ENCODE peak calls at places on chromosome 9, in nine cellular contexts. One of them, this sample, is unnamed.

GRCh38 chr9:121026260-121026691 is 23.8 kb downstream of the C5 start:
- DNase-seq in sigmoid colon: no peak
- DNase-seq in neural progenitor cell: no peak
- DNase-seq in stomach: no peak
- DNase-seq in omental fat pad: no peak
- DNase-seq in MM.1S: no peak
- DNase-seq in HFFc6: no peak
- DNase-seq in dorsolateral prefrontal cortex: no peak
- DNase-seq in mucosa of descending colon: no peak
- DNase-seq in this sample: no peak

GRCh38 chr9:228929-229695 is 14.4 kb downstream of the DOCK8 start:
- DNase-seq in neural progenitor cell: no peak
- DNase-seq in dorsolateral prefrontal cortex: no peak
- DNase-seq in MM.1S: no peak
- DNase-seq in omental fat pad: no peak
- DNase-seq in stomach: no peak
- DNase-seq in HFFc6: no peak
- DNase-seq in sigmoid colon: no peak
- DNase-seq in mucosa of descending colon: no peak
- DNase-seq in this sample: no peak

GRCh38 chr9:5336683-5337082 is 3.0 kb downstream of the RLN1 start:
- DNase-seq in mucosa of descending colon: no peak
- DNase-seq in sigmoid colon: no peak
- DNase-seq in HFFc6: no peak
- DNase-seq in dorsolateral prefrontal cortex: no peak
- DNase-seq in MM.1S: peak; percentile 56
- DNase-seq in neural progenitor cell: no peak
- DNase-seq in stomach: no peak
- DNase-seq in omental fat pad: no peak
- DNase-seq in this sample: no peak

GRCh38 chr9:116313638-116314037 is 160.0 kb downstream of the PAPPA start:
- DNase-seq in mucosa of descending colon: no peak
- DNase-seq in neural progenitor cell: no peak
- DNase-seq in omental fat pad: no peak
- DNase-seq in stomach: no peak
- DNase-seq in MM.1S: no peak
- DNase-seq in sigmoid colon: no peak
- DNase-seq in dorsolateral prefrontal cortex: no peak
- DNase-seq in HFFc6: peak; percentile 11
- DNase-seq in this sample: no peak

GRCh38 chr9:114691046-114691955 is 9.3 kb upstream of the TEX48 start:
- DNase-seq in MM.1S: no peak
- DNase-seq in HFFc6: peak; percentile 87
- DNase-seq in omental fat pad: no peak
- DNase-seq in neural progenitor cell: no peak
- DNase-seq in mucosa of descending colon: no peak
- DNase-seq in stomach: no peak
- DNase-seq in dorsolateral prefrontal cortex: no peak
- DNase-seq in sigmoid colon: no peak
- DNase-seq in this sample: peak; percentile 50

GRCh38 chr9:92963831-92964606 is 16.7 kb downstream of the FGD3 start:
- DNase-seq in mucosa of descending colon: peak; percentile 49
- DNase-seq in MM.1S: peak; percentile 78
- DNase-seq in HFFc6: no peak
- DNase-seq in stomach: peak; percentile 49
- DNase-seq in sigmoid colon: no peak
- DNase-seq in neural progenitor cell: no peak
- DNase-seq in omental fat pad: no peak
- DNase-seq in dorsolateral prefrontal cortex: no peak
- DNase-seq in this sample: no peak

GRCh38 chr9:88420227-88420626 is 32.0 kb downstream of the SPIN1 start:
- DNase-seq in sigmoid colon: no peak
- DNase-seq in HFFc6: no peak
- DNase-seq in neural progenitor cell: no peak
- DNase-seq in dorsolateral prefrontal cortex: no peak
- DNase-seq in stomach: no peak
- DNase-seq in omental fat pad: no peak
- DNase-seq in MM.1S: no peak
- DNase-seq in mucosa of descending colon: no peak
- DNase-seq in this sample: no peak

GRCh38 chr9:68493953-68494541 is 46.6 kb downstream of the TMEM252 start:
- DNase-seq in neural progenitor cell: no peak
- DNase-seq in dorsolateral prefrontal cortex: no peak
- DNase-seq in MM.1S: no peak
- DNase-seq in sigmoid colon: no peak
- DNase-seq in mucosa of descending colon: no peak
- DNase-seq in HFFc6: no peak
- DNase-seq in omental fat pad: no peak
- DNase-seq in stomach: no peak
- DNase-seq in this sample: no peak

GRCh38 chr9:124771867-124772621 is 933 bp upstream of the NR6A1 start:
- DNase-seq in neural progenitor cell: peak; percentile 93
- DNase-seq in MM.1S: peak; percentile 34
- DNase-seq in omental fat pad: no peak
- DNase-seq in stomach: peak; percentile 70
- DNase-seq in mucosa of descending colon: peak; percentile 85
- DNase-seq in sigmoid colon: no peak
- DNase-seq in HFFc6: peak; percentile 24
- DNase-seq in dorsolateral prefrontal cortex: no peak
- DNase-seq in this sample: no peak

GRCh38 chr9:117926031-117926655 is 221.9 kb downstream of the TLR4 start:
- DNase-seq in dorsolateral prefrontal cortex: no peak
- DNase-seq in sigmoid colon: no peak
- DNase-seq in omental fat pad: no peak
- DNase-seq in stomach: no peak
- DNase-seq in MM.1S: no peak
- DNase-seq in HFFc6: no peak
- DNase-seq in mucosa of descending colon: no peak
- DNase-seq in neural progenitor cell: peak; percentile 13
- DNase-seq in this sample: no peak

GRCh38 chr9:117932585-117932984 is 228.4 kb downstream of the TLR4 start:
- DNase-seq in MM.1S: no peak
- DNase-seq in mucosa of descending colon: no peak
- DNase-seq in omental fat pad: no peak
- DNase-seq in stomach: no peak
- DNase-seq in sigmoid colon: no peak
- DNase-seq in neural progenitor cell: no peak
- DNase-seq in HFFc6: no peak
- DNase-seq in dorsolateral prefrontal cortex: no peak
- DNase-seq in this sample: no peak

GRCh38 chr9:117929873-117930272 is 225.7 kb downstream of the TLR4 start:
- DNase-seq in sigmoid colon: no peak
- DNase-seq in stomach: no peak
- DNase-seq in omental fat pad: no peak
- DNase-seq in MM.1S: no peak
- DNase-seq in dorsolateral prefrontal cortex: no peak
- DNase-seq in neural progenitor cell: no peak
- DNase-seq in HFFc6: no peak
- DNase-seq in mucosa of descending colon: no peak
- DNase-seq in this sample: no peak

GRCh38 chr9:117927354-117927753 is 223.2 kb downstream of the TLR4 start:
- DNase-seq in neural progenitor cell: peak; percentile 25
- DNase-seq in mucosa of descending colon: no peak
- DNase-seq in omental fat pad: no peak
- DNase-seq in stomach: no peak
- DNase-seq in sigmoid colon: no peak
- DNase-seq in MM.1S: peak; percentile 41
- DNase-seq in dorsolateral prefrontal cortex: no peak
- DNase-seq in HFFc6: no peak
- DNase-seq in this sample: no peak
- TF ChIP-seq CTCF in neural progenitor cell: peak; percentile 40
- TF ChIP-seq CTCF in mucosa of descending colon: no peak
- TF ChIP-seq CTCF in omental fat pad: no peak
- TF ChIP-seq CTCF in stomach: peak; percentile 10
- TF ChIP-seq CTCF in sigmoid colon: no peak
- TF ChIP-seq CTCF in MM.1S: peak; percentile 67
- TF ChIP-seq CTCF in dorsolateral prefrontal cortex: peak; percentile 17
- TF ChIP-seq CTCF in HFFc6: no peak
- TF ChIP-seq CTCF in this sample: peak; percentile 56

GRCh38 chr9:18294229-18294628 is 179.7 kb upstream of the ADAMTSL1 start:
- DNase-seq in stomach: no peak
- DNase-seq in mucosa of descending colon: no peak
- DNase-seq in MM.1S: no peak
- DNase-seq in sigmoid colon: no peak
- DNase-seq in omental fat pad: no peak
- DNase-seq in dorsolateral prefrontal cortex: no peak
- DNase-seq in neural progenitor cell: no peak
- DNase-seq in HFFc6: no peak
- DNase-seq in this sample: no peak

GRCh38 chr9:18299449-18299848 is 174.5 kb upstream of the ADAMTSL1 start:
- DNase-seq in omental fat pad: no peak
- DNase-seq in mucosa of descending colon: no peak
- DNase-seq in neural progenitor cell: no peak
- DNase-seq in stomach: no peak
- DNase-seq in dorsolateral prefrontal cortex: no peak
- DNase-seq in MM.1S: no peak
- DNase-seq in sigmoid colon: no peak
- DNase-seq in HFFc6: no peak
- DNase-seq in this sample: no peak

GRCh38 chr9:18296702-18297531 is 177.0 kb upstream of the ADAMTSL1 start:
- DNase-seq in omental fat pad: no peak
- DNase-seq in HFFc6: peak; percentile 35
- DNase-seq in sigmoid colon: no peak
- DNase-seq in MM.1S: peak; percentile 18
- DNase-seq in neural progenitor cell: no peak
- DNase-seq in dorsolateral prefrontal cortex: no peak
- DNase-seq in stomach: no peak
- DNase-seq in mucosa of descending colon: no peak
- DNase-seq in this sample: no peak

GRCh38 chr9:18297532-18297872 is 176.5 kb upstream of the ADAMTSL1 start:
- DNase-seq in MM.1S: peak; percentile 49
- DNase-seq in dorsolateral prefrontal cortex: no peak
- DNase-seq in sigmoid colon: no peak
- DNase-seq in mucosa of descending colon: no peak
- DNase-seq in neural progenitor cell: peak; percentile 58
- DNase-seq in HFFc6: no peak
- DNase-seq in omental fat pad: no peak
- DNase-seq in stomach: no peak
- DNase-seq in this sample: no peak
- TF ChIP-seq CTCF in MM.1S: peak; percentile 51
- TF ChIP-seq CTCF in dorsolateral prefrontal cortex: no peak
- TF ChIP-seq CTCF in sigmoid colon: no peak
- TF ChIP-seq CTCF in mucosa of descending colon: no peak
- TF ChIP-seq CTCF in neural progenitor cell: peak; percentile 54
- TF ChIP-seq CTCF in HFFc6: peak; percentile 68
- TF ChIP-seq CTCF in omental fat pad: no peak
- TF ChIP-seq CTCF in stomach: no peak
- TF ChIP-seq CTCF in this sample: peak; percentile 26

GRCh38 chr9:130199605-130200004 is 27.4 kb downstream of the NCS1 start:
- DNase-seq in mucosa of descending colon: no peak
- DNase-seq in sigmoid colon: no peak
- DNase-seq in MM.1S: no peak
- DNase-seq in omental fat pad: no peak
- DNase-seq in stomach: no peak
- DNase-seq in HFFc6: peak; percentile 15
- DNase-seq in dorsolateral prefrontal cortex: no peak
- DNase-seq in neural progenitor cell: no peak
- DNase-seq in this sample: no peak

GRCh38 chr9:130197888-130198287 is 25.7 kb downstream of the NCS1 start:
- DNase-seq in mucosa of descending colon: no peak
- DNase-seq in HFFc6: no peak
- DNase-seq in omental fat pad: no peak
- DNase-seq in neural progenitor cell: no peak
- DNase-seq in sigmoid colon: no peak
- DNase-seq in stomach: peak; percentile 30
- DNase-seq in dorsolateral prefrontal cortex: no peak
- DNase-seq in MM.1S: no peak
- DNase-seq in this sample: no peak

GRCh38 chr9:130200038-130200979 is 28.1 kb downstream of the NCS1 start:
- DNase-seq in neural progenitor cell: no peak
- DNase-seq in stomach: no peak
- DNase-seq in MM.1S: no peak
- DNase-seq in sigmoid colon: no peak
- DNase-seq in dorsolateral prefrontal cortex: no peak
- DNase-seq in mucosa of descending colon: no peak
- DNase-seq in omental fat pad: no peak
- DNase-seq in HFFc6: no peak
- DNase-seq in this sample: no peak

GRCh38 chr9:130197386-130197785 is 25.2 kb downstream of the NCS1 start:
- DNase-seq in MM.1S: no peak
- DNase-seq in stomach: no peak
- DNase-seq in sigmoid colon: no peak
- DNase-seq in HFFc6: no peak
- DNase-seq in dorsolateral prefrontal cortex: no peak
- DNase-seq in neural progenitor cell: no peak
- DNase-seq in omental fat pad: no peak
- DNase-seq in mucosa of descending colon: no peak
- DNase-seq in this sample: no peak

DNA sequence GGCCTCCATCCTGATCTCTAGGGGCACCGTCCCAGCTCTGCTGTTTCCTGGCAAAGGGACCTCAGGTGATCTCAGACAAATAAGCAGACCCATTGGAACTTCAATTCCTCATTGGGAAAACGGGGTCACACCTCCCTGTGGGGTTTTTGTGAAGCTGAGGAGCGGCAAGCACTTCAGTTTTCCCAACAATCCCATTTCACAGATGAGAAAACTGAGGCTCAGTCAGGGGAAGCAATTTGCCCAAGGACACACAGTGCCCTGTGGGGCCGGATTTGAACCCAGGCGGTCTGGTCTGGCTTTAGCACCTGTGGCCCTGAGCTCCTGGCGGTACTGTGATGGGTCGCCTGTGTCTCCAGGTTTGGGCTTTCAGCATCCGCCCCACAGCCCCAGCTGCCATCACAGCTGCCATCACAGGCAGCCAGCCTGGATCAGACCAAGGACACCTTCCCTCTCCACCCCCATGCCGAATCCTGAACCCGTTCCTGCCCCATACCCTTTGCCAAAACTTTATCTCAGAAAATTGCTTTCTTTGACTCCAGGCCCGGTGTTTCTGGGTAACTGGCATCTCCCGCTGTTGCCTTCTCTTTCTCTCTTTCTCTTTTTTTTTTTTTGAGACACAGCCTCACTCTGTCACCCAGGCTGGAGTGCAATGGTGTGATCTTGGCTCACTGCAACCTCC is 26.4 kb downstream of the NCS1 start:
- DNase-seq in HFFc6: no peak
- DNase-seq in neural progenitor cell: no peak
- DNase-seq in sigmoid colon: no peak
- DNase-seq in mucosa of descending colon: no peak
- DNase-seq in stomach: no peak
- DNase-seq in MM.1S: no peak
- DNase-seq in omental fat pad: no peak
- DNase-seq in dorsolateral prefrontal cortex: no peak
- DNase-seq in this sample: no peak
- TF ChIP-seq CTCF in HFFc6: no peak
- TF ChIP-seq CTCF in neural progenitor cell: no peak
- TF ChIP-seq CTCF in sigmoid colon: no peak
- TF ChIP-seq CTCF in mucosa of descending colon: no peak
- TF ChIP-seq CTCF in stomach: no peak
- TF ChIP-seq CTCF in MM.1S: no peak
- TF ChIP-seq CTCF in omental fat pad: no peak
- TF ChIP-seq CTCF in dorsolateral prefrontal cortex: no peak
- TF ChIP-seq CTCF in this sample: no peak

GRCh38 chr9:127424669-127424986 is 446 bp downstream of the ZNF79 start:
- DNase-seq in omental fat pad: no peak
- DNase-seq in sigmoid colon: no peak
- DNase-seq in MM.1S: no peak
- DNase-seq in HFFc6: no peak
- DNase-seq in dorsolateral prefrontal cortex: no peak
- DNase-seq in neural progenitor cell: no peak
- DNase-seq in stomach: no peak
- DNase-seq in mucosa of descending colon: no peak
- DNase-seq in this sample: no peak
- TF ChIP-seq CTCF in omental fat pad: no peak
- TF ChIP-seq CTCF in sigmoid colon: no peak
- TF ChIP-seq CTCF in MM.1S: peak; percentile 8
- TF ChIP-seq CTCF in HFFc6: no peak
- TF ChIP-seq CTCF in dorsolateral prefrontal cortex: no peak
- TF ChIP-seq CTCF in neural progenitor cell: no peak
- TF ChIP-seq CTCF in stomach: no peak
- TF ChIP-seq CTCF in mucosa of descending colon: no peak
- TF ChIP-seq CTCF in this sample: peak; percentile 6

This sample was measured in epithelial cell of proximal tubule.